ENCODE peak calls at places on chromosomes 7 and 10, in seven cellular contexts. Y is psoas muscle, R is astrocyte of the spinal cord, B is A549, X is transverse colon, A is heart right ventricle, W is fibroblast of the aortic adventitia. F is an unnamed sample.

GRCh38 chr10:108290823-108291222 is 1126.3 kb upstream of the SORCS1 start:
- DNase-seq in B (no peak), A (no peak), X (no peak), Y (no peak), W (no peak), R (no peak), F (peak; percentile 6)

GRCh38 chr7:29734246-29734731 is 72.0 kb upstream of the WIPF3 start:
- DNase-seq in X (no peak), B (no peak), Y (no peak), W (peak; percentile 8), A (no peak), R (no peak), F (no peak)

GRCh38 chr7:47956220-47956619 is 8.0 kb upstream of the PKD1L1 start:
- DNase-seq in X (no peak), A (no peak), W (no peak), Y (no peak), R (no peak), B (no peak), F (no peak)

GRCh38 chr10:44384601-44385422 is at the start of gene CXCL12:
- DNase-seq in Y (peak; percentile 70), W (peak; percentile 32), A (peak; percentile 73), R (peak; percentile 18), X (peak; percentile 17), B (no peak), F (peak; percentile 11)

GRCh38 chr10:68876246-68876918 is 24.7 kb upstream of the DDX50 start:
- DNase-seq in A (no peak), R (no peak), W (no peak), B (no peak), X (peak; percentile 55), Y (no peak), F (no peak)

GRCh38 chr7:43639858-43640491 is 57.1 kb downstream of the STK17A start:
- DNase-seq in Y (no peak), R (peak; percentile 96), B (no peak), A (peak; percentile 41), X (peak; percentile 61), W (peak; percentile 86), F (no peak)

GRCh38 chr10:2011106-2011716 is 273.9 kb upstream of the ADARB2 start:
- DNase-seq in X (no peak), Y (no peak), B (no peak), W (no peak), A (no peak), R (no peak), F (no peak)

GRCh38 chr10:128419466-128420019 is 293.3 kb upstream of the MKI67 start:
- DNase-seq in X (no peak), Y (no peak), W (no peak), A (no peak), B (no peak), R (no peak), F (no peak)

GRCh38 chr10:132534348-132535064 is 3.1 kb upstream of the INPP5A start:
- DNase-seq in A (no peak), R (no peak), Y (peak; percentile 38), W (no peak), B (no peak), X (no peak), F (no peak)

GRCh38 chr10:103055105-103055504 is 137.0 kb downstream of the CNNM2 start:
- DNase-seq in R (no peak), B (no peak), Y (no peak), X (no peak), W (no peak), A (no peak), F (no peak)

GRCh38 chr10:103049237-103049636 is 131.1 kb downstream of the CNNM2 start:
- DNase-seq in W (no peak), R (no peak), B (no peak), X (no peak), Y (no peak), A (no peak), F (no peak)

GRCh38 chr10:103057980-103058568 is 135.0 kb downstream of the NT5C2 start:
- DNase-seq in X (no peak), Y (no peak), R (no peak), B (no peak), W (no peak), A (no peak), F (no peak)

GRCh38 chr10:103054621-103055020 is 136.5 kb downstream of the CNNM2 start:
- DNase-seq in Y (no peak), A (no peak), R (no peak), X (no peak), W (no peak), B (no peak), F (no peak)

GRCh38 chr10:103053659-103054581 is 135.8 kb downstream of the CNNM2 start:
- DNase-seq in R (peak; percentile 79), A (peak; percentile 46), W (peak; percentile 83), X (peak; percentile 51), Y (peak; percentile 60), B (peak; percentile 59), F (peak; percentile 64)
- TF ChIP-seq CTCF in R (peak; percentile 69), A (peak; percentile 54), W (peak; percentile 68), X (peak; percentile 22), Y (no peak), B (peak; percentile 57), F (no peak)

GRCh38 chr10:86968271-86968993 is at the start of gene ADIRF:
- DNase-seq in R (no peak), Y (peak; percentile 79), X (peak; percentile 84), B (no peak), W (no peak), A (peak; percentile 71), F (no peak)
- H3K4me3 ChIP-seq in R (peak within 1 kb of the TSS; percentile 34), Y (peak within 1 kb of the TSS; percentile 71), X (peak within 1 kb of the TSS; percentile 51), B (no peak within 1 kb of the TSS), W (peak within 1 kb of the TSS; percentile 73), A (peak within 1 kb of the TSS; percentile 56), F (no peak within 1 kb of the TSS)

DNA sequence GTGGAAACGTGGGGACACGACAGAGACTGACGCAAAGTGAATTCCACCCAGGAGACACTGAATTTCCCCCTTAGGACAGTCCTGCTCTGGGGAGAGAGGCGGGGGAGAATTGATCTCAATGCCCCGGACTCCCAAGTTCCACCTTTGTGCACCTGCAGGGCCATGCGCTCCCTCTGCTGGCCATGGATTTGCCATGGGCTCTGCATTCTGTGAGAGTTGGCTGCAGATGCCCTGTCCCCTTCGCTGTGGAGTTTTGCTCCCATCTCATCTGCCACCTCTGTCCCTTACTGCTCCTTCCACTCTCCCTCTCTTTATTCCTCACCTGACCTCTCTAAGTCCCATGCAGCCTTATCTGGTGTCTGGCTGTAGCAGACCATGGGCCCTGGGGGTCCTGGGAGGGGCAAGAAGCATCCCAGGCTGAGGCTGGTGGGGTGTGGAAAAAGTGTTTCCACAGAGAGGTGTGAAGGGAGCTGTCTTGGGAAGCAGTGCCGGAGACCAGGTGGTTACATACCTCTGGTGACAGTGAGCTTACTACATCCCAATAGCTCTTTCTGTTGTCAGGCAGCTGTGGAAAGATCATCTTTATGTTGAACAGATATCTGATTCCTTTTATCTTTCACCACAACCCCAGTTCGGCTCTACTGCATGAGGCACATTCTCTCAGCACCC is 14.3 kb downstream of the GHRHR start:
- DNase-seq in Y (no peak), R (no peak), B (peak; percentile 35), X (peak; percentile 72), A (no peak), W (peak; percentile 21), F (peak; percentile 44)
- TF ChIP-seq CTCF in Y (peak; percentile 30), R (peak; percentile 66), B (peak; percentile 60), X (peak; percentile 50), A (peak; percentile 55), W (peak; percentile 55), F (peak; percentile 48)

DNA sequence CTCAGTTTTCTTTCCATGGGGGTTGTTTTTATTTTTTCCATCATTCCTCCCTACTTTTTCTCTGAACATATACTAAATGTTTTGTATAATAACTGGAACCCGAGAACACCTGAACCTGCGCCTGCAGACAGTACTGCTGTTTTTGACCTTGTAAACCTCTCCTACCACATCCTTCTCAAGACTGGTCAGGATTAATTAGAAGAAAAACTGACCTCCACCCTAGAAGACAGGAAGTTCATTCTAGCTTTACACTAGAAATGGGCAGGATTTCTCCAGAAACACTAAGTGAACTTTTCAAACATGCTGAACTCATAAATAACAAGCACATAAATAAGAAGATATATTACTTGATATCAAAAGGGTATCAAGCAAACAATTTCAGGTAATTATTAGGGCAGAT is 751 bp upstream of the HYCC1 start:
- DNase-seq in B (no peak), W (no peak), X (no peak), A (no peak), R (no peak), Y (no peak), F (no peak)
- H3K4me3 ChIP-seq in B (no peak overlapping the region), W (no peak overlapping the region), X (no peak overlapping the region), A (no peak overlapping the region), R (no peak overlapping the region), Y (peak overlapping the region; percentile 35), F (peak overlapping the region; percentile 35)

GRCh38 chr10:78231930-78232329 is 198.3 kb downstream of the RPS24 start:
- DNase-seq in B (no peak), R (no peak), W (peak; percentile 53), A (no peak), Y (no peak), X (no peak), F (no peak)
- TF ChIP-seq CTCF in B (peak; percentile 24), R (no peak), W (peak; percentile 43), A (peak; percentile 43), Y (peak; percentile 38), X (peak; percentile 19), F (no peak)

GRCh38 chr10:119384127-119384526 is 158.4 kb downstream of the RGS10 start:
- DNase-seq in B (no peak), X (no peak), R (no peak), Y (no peak), A (no peak), W (no peak), F (no peak)
- H3K4me3 ChIP-seq in B (no peak overlapping the region), X (no peak overlapping the region), R (no peak overlapping the region), Y (no peak overlapping the region), A (no peak overlapping the region), W (no peak overlapping the region), F (no peak overlapping the region)

DNA sequence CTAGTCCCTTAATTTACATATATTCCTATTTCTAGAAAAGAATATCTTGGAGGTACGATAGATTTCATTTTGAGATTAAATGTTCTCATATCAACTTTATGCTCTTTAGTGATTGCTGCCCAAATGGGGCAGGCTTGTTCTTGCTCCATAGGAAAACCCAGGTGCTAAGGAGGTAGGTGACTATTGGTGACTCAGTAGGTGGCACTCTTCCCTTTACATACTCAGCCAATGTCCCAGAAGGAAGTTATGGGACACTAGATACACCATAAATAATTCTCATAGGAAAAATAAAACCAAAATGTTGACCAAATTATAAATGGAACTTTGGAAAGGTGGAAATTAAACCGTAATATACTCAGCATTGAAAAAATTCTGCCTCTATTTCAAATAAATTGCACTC is 4.0 kb downstream of the SKAP2 start:
- DNase-seq in A (no peak), R (no peak), X (peak; percentile 25), B (no peak), W (no peak), Y (no peak), F (no peak)
- TF ChIP-seq CTCF in A (no peak), R (no peak), X (peak; percentile 17), B (peak; percentile 66), W (no peak), Y (no peak), F (no peak)

DNA sequence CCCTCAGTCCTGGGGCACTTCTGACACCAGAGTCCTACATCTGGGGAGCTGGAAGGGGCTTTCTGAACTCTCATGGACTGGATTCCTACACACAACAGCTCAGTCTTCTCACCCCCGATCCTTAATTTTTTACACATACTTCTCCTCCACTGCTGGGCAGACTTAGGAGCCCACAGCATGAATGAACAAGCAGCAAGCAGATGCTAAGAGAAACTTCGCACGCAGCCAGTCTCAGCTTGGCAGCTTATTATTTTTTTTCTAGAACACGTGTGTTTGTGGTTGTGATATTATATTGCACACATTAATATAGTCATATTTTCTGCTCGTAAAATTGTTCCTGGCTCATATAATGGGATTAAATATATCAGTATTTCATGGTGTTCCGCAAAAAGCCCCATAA is 50.9 kb upstream of the LOXL4 start:
- DNase-seq in Y (no peak), R (no peak), X (no peak), B (no peak), W (no peak), A (no peak), F (no peak)
- H3K4me3 ChIP-seq in Y (no peak overlapping the region), R (no peak overlapping the region), X (no peak overlapping the region), B (no peak overlapping the region), W (no peak overlapping the region), A (no peak overlapping the region), F (no peak overlapping the region)

F was measured in GM12865.